ENCODE peak calls at places on chromosome 7, in four cellular contexts. T, J, H and N are unnamed samples. For H3K36me3, the result is how much of the 10 kb centered on the place peaks cover.

GRCh38 chr7:56007167-56007652 is 42.8 kb downstream of the NIPSNAP2 start:
- DNase-seq in T (no peak), J (no peak), H (no peak), N (no peak)

GRCh38 chr7:100865372-100865911 is 1.7 kb upstream of the TRIP6 start:
- DNase-seq in T (peak), H (no peak), J (no peak), N (no peak)

GRCh38 chr7:142855401-142855743 is 496 bp downstream of the EPHB6 start:
- DNase-seq in H (peak), J (no peak), T (no peak), N (no peak)

GRCh38 chr7:43311694-43312093 is 199.2 kb downstream of the HECW1 start:
- DNase-seq in J (no peak), T (no peak), H (no peak), N (no peak)

GRCh38 chr7:40658731-40659130 is 523.9 kb downstream of the SUGCT start:
- DNase-seq in T (no peak), H (peak), J (no peak), N (no peak)

GRCh38 chr7:151803841-151804240 is 73.1 kb downstream of the PRKAG2 start:
- DNase-seq in T (no peak), H (no peak), J (no peak), N (no peak)

GRCh38 chr7:105677803-105678583 is 96.7 kb upstream of the EFCAB10 start:
- DNase-seq in H (no peak), J (no peak), T (no peak), N (peak)

GRCh38 chr7:151752037-151752436 is 124.9 kb downstream of the PRKAG2 start:
- DNase-seq in J (no peak), T (no peak), H (no peak), N (no peak)

GRCh38 chr7:36001546-36001945 is 151.5 kb upstream of the EEPD1 start:
- DNase-seq in J (no peak), T (no peak), H (no peak), N (no peak)

GRCh38 chr7:42389697-42390096 is 152.7 kb upstream of the GLI3 start:
- DNase-seq in T (no peak), J (no peak), H (no peak), N (no peak)

GRCh38 chr7:1424041-1424440 is 35.2 kb downstream of the MICALL2 start:
- DNase-seq in H (no peak), T (no peak), J (no peak), N (no peak)

GRCh38 chr7:17301491-17302101 is 3.1 kb downstream of the AHR start:
- DNase-seq in T (peak), H (peak), J (peak), N (no peak)
- TF ChIP-seq CTCF in T (peak), H (peak), J (peak), N (peak)

DNA sequence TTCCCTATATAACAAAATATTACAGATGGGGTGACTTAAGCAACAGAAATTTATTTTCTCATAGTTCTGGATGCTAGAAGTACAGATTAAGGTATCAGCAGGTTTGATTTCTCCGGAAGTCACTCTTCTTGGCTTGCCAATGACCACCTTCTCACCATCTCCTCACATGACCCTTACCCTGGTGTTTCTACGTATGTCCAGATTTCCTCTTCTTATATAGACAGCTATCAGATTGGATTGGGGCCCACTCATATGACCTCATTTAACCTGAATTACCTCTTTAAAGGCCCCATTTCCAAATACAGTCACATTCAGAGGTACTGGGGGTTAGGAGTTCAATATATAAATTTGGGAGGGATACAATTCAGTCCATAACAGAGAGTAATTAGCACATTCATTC is 17.0 kb upstream of the RAPGEF5 start:
- DNase-seq in H (no peak), T (no peak), J (no peak), N (no peak)
- H3K27ac ChIP-seq in H (no peak), T (no peak), J (no peak), N (no peak)

GRCh38 chr7:135634191-135634878 is 28.0 kb upstream of the STMP1 start:
- DNase-seq in H (no peak), J (no peak), T (no peak), N (no peak)
- H3K36me3 ChIP-seq in H (half or more), J (under half), T (under half), N (under half)

DNA sequence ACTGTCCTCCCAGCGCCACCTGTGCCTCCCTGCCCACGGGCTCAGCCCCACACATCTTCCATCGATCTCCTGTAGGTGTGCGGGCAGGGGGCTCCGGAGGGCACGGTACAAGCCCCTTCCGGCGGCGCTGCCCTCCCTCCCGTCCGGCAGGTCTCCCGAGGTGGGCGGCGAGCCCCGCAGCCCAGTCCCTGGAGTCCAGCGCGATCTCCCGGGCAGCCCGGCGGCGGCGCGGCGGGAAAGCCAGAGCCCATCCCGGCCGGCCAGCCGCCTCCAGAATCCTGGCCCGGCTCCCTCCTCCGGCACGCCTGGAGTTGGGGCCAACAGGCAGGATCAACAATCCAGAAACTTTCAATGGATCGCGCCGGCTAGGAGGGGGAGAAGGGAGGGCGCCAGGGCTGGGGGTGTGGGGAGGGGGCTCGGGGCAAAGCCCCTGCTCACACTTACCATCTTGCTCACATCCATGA is 100.1 kb downstream of the HIP1 start:
- DNase-seq in J (peak), H (peak), T (peak), N (peak)
- TF ChIP-seq CTCF in J (no peak), H (peak), T (no peak), N (no peak)

GRCh38 chr7:90421648-90422047 is 18.4 kb downstream of the CLDN12 start:
- DNase-seq in T (no peak), J (no peak), H (no peak), N (no peak)
- H3K27ac ChIP-seq in T (no peak), J (no peak), H (no peak), N (no peak)

GRCh38 chr7:157165987-157166386 is 27.3 kb downstream of the UBE3C start:
- DNase-seq in T (no peak), H (no peak), J (no peak), N (no peak)

DNA sequence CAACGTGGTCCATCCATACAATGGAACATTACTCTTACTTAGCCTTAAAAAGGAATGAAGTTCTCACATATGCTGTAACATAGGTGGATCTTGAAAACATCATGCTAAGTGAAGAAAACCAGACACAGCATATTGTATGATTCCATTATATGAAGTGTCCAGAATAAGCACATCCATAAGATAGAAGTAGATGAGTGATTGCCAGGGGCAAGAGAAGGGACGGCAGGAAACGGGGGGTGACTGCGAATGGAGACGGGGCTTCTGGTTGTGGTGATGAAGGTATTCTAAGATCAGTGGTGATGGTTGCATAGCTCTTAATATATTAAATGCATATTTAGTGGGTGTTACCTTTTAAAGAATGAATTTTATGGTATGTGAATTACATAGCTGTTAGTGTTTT is 29.8 kb downstream of the UBE3C start:
- DNase-seq in H (no peak), J (no peak), T (no peak), N (no peak)
- H3K36me3 ChIP-seq in H (under half), J (under half), T (under half), N (half or more)

GRCh38 chr7:22356855-22357310 is at the start of gene RAPGEF5:
- DNase-seq in H (no peak), T (peak), J (no peak), N (peak)
- TF ChIP-seq CTCF in H (no peak), T (no peak), J (no peak), N (no peak)

GRCh38 chr7:74388880-74389415 is 64.8 kb upstream of the GTF2IRD1 start:
- DNase-seq in H (no peak), T (no peak), J (no peak), N (peak)
- H3K27ac ChIP-seq in H (no peak), T (no peak), J (no peak), N (no peak)

GRCh38 chr7:141659501-141659900 is 42.5 kb downstream of the DENND11 start:
- DNase-seq in H (no peak), J (no peak), T (no peak), N (no peak)
- H3K36me3 ChIP-seq in H (under half), J (under half), T (under half), N (half or more)

DNA sequence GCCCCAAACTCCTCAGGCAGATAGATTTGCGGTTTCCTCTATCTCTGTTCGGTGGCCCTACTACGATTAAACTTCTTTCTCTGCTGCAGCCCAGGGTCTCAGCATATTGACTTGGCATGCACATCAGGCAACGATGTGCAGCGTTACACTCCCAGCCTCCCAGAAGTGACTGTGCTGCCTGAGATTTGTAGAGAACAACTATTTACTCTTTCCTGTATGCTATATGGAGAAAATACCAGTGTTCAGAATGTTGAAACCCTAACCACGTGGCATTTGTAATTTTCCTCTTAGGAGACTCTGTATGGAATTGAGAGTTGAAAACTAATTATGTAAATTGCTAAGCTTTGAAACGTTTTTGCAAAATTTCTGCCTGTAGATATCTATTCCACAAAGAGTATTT is 50.9 kb downstream of the GNAI1 start:
- DNase-seq in J (no peak), T (no peak), H (no peak), N (no peak)
- TF ChIP-seq CTCF in J (no peak), T (no peak), H (no peak), N (no peak)